ENCODE peak calls at places on chromosomes 16 and 17, in six cellular contexts. J, E, I, X, M and O are unnamed samples.

GRCh38 chr17:20234266-20234665 is 225.1 kb downstream of the SPECC1 start:
- DNase-seq in M (no peak), X (no peak), E (no peak), I (no peak), J (no peak), O (no peak)

GRCh38 chr17:69540356-69540755 is 125.9 kb downstream of the MAP2K6 start:
- DNase-seq in E (no peak), I (no peak), M (no peak), J (no peak), X (no peak), O (no peak)

GRCh38 chr17:75553553-75554110 is 28.1 kb downstream of the LLGL2 start:
- DNase-seq in X (no peak), M (no peak), J (no peak), E (no peak), I (no peak), O (no peak)

GRCh38 chr17:42315402-42316156 is 27.3 kb downstream of the STAT5A start:
- DNase-seq in X (no peak), J (no peak), I (peak), E (no peak), M (no peak), O (no peak)

GRCh38 chr17:54899721-54900456 is 763 bp upstream of the TOM1L1 start:
- DNase-seq in M (no peak), X (peak), J (no peak), E (no peak), I (peak), O (peak)

GRCh38 chr17:47225436-47225858 is 16.3 kb downstream of the MYL4 start:
- DNase-seq in I (no peak), X (no peak), E (no peak), J (no peak), M (peak), O (peak)

GRCh38 chr17:7803981-7804380 is 30.0 kb upstream of the KDM6B start:
- DNase-seq in E (no peak), I (no peak), M (peak), X (no peak), J (no peak), O (no peak)

GRCh38 chr17:28282596-28282995 is 36.4 kb upstream of the TMEM97 start:
- DNase-seq in E (no peak), X (no peak), I (no peak), M (peak), J (no peak), O (peak)

GRCh38 chr16:72312862-72313261 is 140.9 kb upstream of the PMFBP1 start:
- DNase-seq in X (peak), I (no peak), J (peak), M (no peak), E (no peak), O (no peak)

GRCh38 chr17:76678330-76678729 is 32.4 kb downstream of the MXRA7 start:
- DNase-seq in J (no peak), I (peak), E (no peak), X (no peak), M (no peak), O (no peak)

GRCh38 chr16:81445143-81445922 is 725 bp downstream of the CMIP start:
- DNase-seq in I (peak), X (peak), M (peak), E (peak), J (peak), O (peak)

GRCh38 chr16:55532227-55532626 is 23.4 kb downstream of the LPCAT2 start:
- DNase-seq in J (no peak), I (no peak), E (no peak), M (no peak), X (no peak), O (no peak)

GRCh38 chr16:4134434-4134833 is 18.2 kb upstream of the ADCY9 start:
- DNase-seq in X (no peak), E (no peak), I (no peak), J (no peak), M (no peak), O (no peak)

GRCh38 chr17:50588391-50589111 is 28.0 kb downstream of the CACNA1G start:
- DNase-seq in X (no peak), I (no peak), E (no peak), M (no peak), J (no peak), O (no peak)

GRCh38 chr16:57268804-57269800 is 15.4 kb downstream of the PLLP start:
- DNase-seq in X (no peak), J (peak), E (no peak), M (no peak), I (peak), O (no peak)

GRCh38 chr17:19376799-19377198 is 1.5 kb upstream of the MAPK7 start:
- DNase-seq in I (no peak), J (no peak), X (no peak), E (peak), M (peak), O (no peak)

GRCh38 chr16:49492896-49493620 is 119.5 kb downstream of the C16orf78 start:
- DNase-seq in E (no peak), J (no peak), I (no peak), M (no peak), X (no peak), O (no peak)

GRCh38 chr17:333626-334396 is 18.8 kb downstream of the RPH3AL start:
- DNase-seq in J (peak), I (peak), X (peak), E (no peak), M (no peak), O (no peak)

GRCh38 chr17:68542698-68543463 is 30.7 kb downstream of the PRKAR1A start:
- DNase-seq in M (no peak), E (no peak), X (no peak), J (no peak), I (no peak), O (no peak)

GRCh38 chr17:29559640-29560039 is 7.2 kb downstream of the ABHD15 start:
- DNase-seq in E (no peak), I (no peak), X (no peak), M (no peak), J (no peak), O (no peak)

GRCh38 chr17:70661342-70662222 is 492.2 kb downstream of the KCNJ2 start:
- DNase-seq in E (no peak), M (no peak), I (no peak), X (no peak), J (peak), O (peak)

GRCh38 chr17:35540589-35541404 is 3.3 kb upstream of the SLFN12L start:
- DNase-seq in M (no peak), E (peak), I (no peak), J (no peak), X (no peak), O (peak)

GRCh38 chr17:39208893-39209292 is 8.8 kb downstream of the RPL19 start:
- DNase-seq in E (peak), J (no peak), M (no peak), I (peak), X (peak), O (peak)

GRCh38 chr16:89934611-89935553 is 11.7 kb downstream of the TUBB3 start:
- DNase-seq in X (no peak), J (no peak), I (no peak), E (no peak), M (no peak), O (no peak)

GRCh38 chr17:75875182-75875939 is 3.0 kb downstream of the TRIM47 start:
- DNase-seq in E (no peak), J (no peak), M (no peak), I (no peak), X (no peak), O (no peak)

GRCh38 chr16:88830250-88830649 is 18.5 kb upstream of the APRT start:
- DNase-seq in E (no peak), X (no peak), J (peak), M (no peak), I (no peak), O (no peak)

GRCh38 chr16:48524348-48525200 is 85.4 kb downstream of the N4BP1 start:
- DNase-seq in M (peak), J (peak), I (no peak), X (no peak), E (no peak), O (no peak)

GRCh38 chr16:3490911-3491629 is 4.2 kb downstream of the C16orf90 start:
- DNase-seq in I (peak), X (no peak), E (no peak), J (no peak), M (no peak), O (no peak)

GRCh38 chr17:55576237-55576998 is 65.2 kb upstream of the SMIM36 start:
- DNase-seq in I (peak), M (peak), X (no peak), J (peak), E (no peak), O (no peak)

GRCh38 chr16:87371261-87371866 is 12.2 kb downstream of the FBXO31 start:
- DNase-seq in M (no peak), X (peak), J (no peak), E (no peak), I (no peak), O (no peak)

GRCh38 chr16:58460219-58460610 is 39.7 kb upstream of the NDRG4 start:
- DNase-seq in I (no peak), X (no peak), E (no peak), M (no peak), J (no peak), O (no peak)
- TF ChIP-seq CTCF in I (no peak), X (no peak), E (no peak), M (no peak), J (no peak), O (no peak)

GRCh38 chr16:23670137-23670776 is 8.4 kb upstream of the PLK1 start:
- DNase-seq in E (no peak), I (no peak), M (peak), J (no peak), X (no peak), O (no peak)
- TF ChIP-seq EZH2 in E (no peak), I (no peak), M (no peak), J (no peak), X (no peak), O (no peak)

GRCh38 chr16:70586731-70587130 is 59.6 kb upstream of the IL34 start:
- DNase-seq in E (no peak), M (no peak), J (no peak), I (no peak), X (no peak), O (no peak)

GRCh38 chr16:70578035-70578434 is 54.4 kb downstream of the SF3B3 start:
- DNase-seq in E (no peak), M (no peak), X (no peak), I (no peak), J (no peak), O (peak)

GRCh38 chr16:70579248-70579647 is 55.6 kb downstream of the SF3B3 start:
- DNase-seq in X (no peak), J (no peak), I (no peak), E (no peak), M (no peak), O (no peak)

GRCh38 chr16:70579648-70580630 is 56.3 kb downstream of the SF3B3 start:
- DNase-seq in I (peak), E (no peak), M (no peak), X (no peak), J (no peak), O (no peak)

DNA sequence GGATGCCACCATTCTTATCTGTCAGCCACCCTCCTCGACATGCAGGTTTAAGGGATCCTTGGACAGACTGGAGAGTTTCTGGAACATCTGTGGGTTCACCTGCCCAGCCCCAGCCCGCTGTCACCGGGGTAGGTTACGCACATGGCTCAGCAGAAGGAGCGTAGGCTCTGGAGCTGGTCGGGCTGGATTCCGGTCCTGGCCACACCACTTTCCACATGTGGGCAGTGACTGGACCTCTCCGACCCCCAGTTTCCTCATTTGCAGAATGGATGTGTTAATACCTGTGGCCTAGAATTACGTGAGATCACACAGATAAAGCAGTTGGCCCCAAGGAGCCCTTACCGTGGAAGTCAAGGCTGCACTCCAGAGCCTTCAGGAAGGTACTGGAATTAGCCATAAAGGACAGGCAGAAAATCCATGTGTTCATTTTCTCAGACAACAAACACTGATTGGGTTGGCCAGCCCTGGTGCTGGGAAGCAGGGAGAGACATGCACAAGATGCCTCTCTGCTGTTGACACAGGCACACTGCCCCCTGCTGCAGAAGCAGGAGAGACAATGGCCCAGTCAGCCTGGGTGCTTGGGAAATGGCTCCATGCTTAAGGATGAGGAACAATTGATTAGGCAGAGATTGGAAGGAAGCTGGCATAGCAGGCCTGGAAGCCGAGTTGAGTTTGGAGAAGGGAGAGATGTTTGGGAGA is 58.8 kb downstream of the SF3B3 start:
- DNase-seq in M (no peak), J (no peak), X (peak), E (no peak), I (no peak), O (peak)
- TF ChIP-seq CTCF in M (peak), J (peak), X (peak), E (peak), I (peak), O (peak)

GRCh38 chr17:83078378-83079339 is 750 bp upstream of the METRNL start:
- DNase-seq in J (peak), I (peak), E (no peak), M (no peak), X (peak), O (no peak)
- TF ChIP-seq EZH2 in J (peak), I (no peak), E (no peak), M (peak), X (peak), O (no peak)

GRCh38 chr16:53357208-53357586 is 77.1 kb upstream of the RBL2 start:
- DNase-seq in J (no peak), E (no peak), X (no peak), M (no peak), I (no peak), O (no peak)

GRCh38 chr16:53355064-53355463 is 79.2 kb upstream of the RBL2 start:
- DNase-seq in M (no peak), E (no peak), I (no peak), J (no peak), X (no peak), O (no peak)

GRCh38 chr16:53358884-53359283 is 75.4 kb upstream of the RBL2 start:
- DNase-seq in J (no peak), I (no peak), M (no peak), E (no peak), X (no peak), O (no peak)

GRCh38 chr16:53357955-53358354 is 76.3 kb upstream of the RBL2 start:
- DNase-seq in I (no peak), M (no peak), E (no peak), J (no peak), X (no peak), O (no peak)

DNA sequence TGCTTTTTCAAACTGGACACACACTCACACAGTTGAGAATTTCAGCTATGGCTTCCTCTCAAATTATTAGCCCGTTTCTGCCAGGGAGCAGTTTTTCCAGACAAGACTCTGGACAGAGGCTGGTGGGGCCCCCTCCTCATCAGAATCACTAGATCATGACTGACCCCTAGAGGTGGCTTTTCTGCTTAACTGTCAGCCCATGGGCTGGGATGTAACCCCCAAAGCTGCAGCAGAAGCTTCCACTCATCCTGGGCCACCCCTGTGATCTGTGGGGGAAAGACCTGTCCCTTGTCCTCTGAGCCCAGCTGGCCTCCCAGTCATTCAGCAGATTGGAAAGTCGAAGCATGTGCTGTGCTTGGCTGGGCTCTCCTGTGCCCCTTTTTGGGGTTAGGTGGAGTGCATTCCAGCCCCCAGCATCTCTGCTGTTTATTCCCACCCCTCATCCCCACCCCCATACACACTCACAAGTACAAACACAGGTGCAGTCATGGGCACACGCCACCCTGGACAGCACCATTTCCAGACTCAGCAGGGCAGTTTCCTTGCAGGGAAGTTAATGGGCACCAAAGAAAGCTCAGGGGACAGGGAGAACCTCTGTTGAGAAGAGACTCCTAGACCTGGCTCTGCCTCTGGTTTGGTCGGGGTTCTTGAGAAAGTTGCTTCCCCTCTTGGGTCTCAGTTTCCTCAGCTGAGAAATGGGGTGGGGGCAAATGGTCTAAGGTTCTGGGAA is 77.6 kb upstream of the RBL2 start:
- DNase-seq in X (peak), J (no peak), I (no peak), M (no peak), E (no peak), O (no peak)
- TF ChIP-seq CTCF in X (peak), J (no peak), I (peak), M (no peak), E (no peak), O (peak)

DNA sequence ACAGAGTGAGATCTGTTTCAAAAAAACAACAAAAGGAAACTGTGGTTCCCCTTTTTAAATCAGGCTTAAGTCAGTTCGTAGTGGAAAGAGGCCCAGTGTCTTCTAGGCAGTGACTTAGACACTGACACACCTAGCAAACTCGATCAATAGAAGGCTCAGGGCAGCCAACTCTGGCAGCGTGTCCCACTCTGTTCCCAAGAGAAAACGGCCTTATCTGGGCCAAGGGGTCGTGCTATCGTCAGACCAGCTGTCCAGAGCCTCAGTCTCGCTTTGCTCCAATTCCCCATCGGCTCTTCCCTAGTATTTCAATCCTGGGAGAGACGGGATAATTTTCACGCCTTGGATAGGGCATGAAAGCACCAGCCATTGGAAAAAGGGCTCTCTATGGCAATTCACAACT is 72.9 kb downstream of the SLC5A11 start:
- DNase-seq in M (no peak), E (no peak), J (no peak), I (no peak), X (no peak), O (no peak)
- TF ChIP-seq EZH2 in M (no peak), E (no peak), J (no peak), I (no peak), X (no peak), O (no peak)